ENCODE peak calls at places on chromosome 20, in ten cellular contexts. O, G, L, B, N, I, H, W, E and Y are unnamed samples.

GRCh38 chr20:41654884-41655283 is 36.7 kb upstream of the CHD6 start:
- DNase-seq in N (no peak), H (no peak), W (no peak), O (peak), I (no peak), G (no peak), B (peak), E (no peak), L (no peak), Y (no peak)

GRCh38 chr20:40435146-40435545 is 253.9 kb downstream of the MAFB start:
- DNase-seq in N (no peak), W (no peak), L (no peak), G (no peak), I (no peak), E (no peak), B (no peak), H (no peak), O (no peak), Y (no peak)

GRCh38 chr20:10671850-10672578 is 1.8 kb downstream of the JAG1 start:
- DNase-seq in O (peak), N (no peak), I (peak), B (no peak), G (peak), H (no peak), L (no peak), E (peak), W (peak), Y (no peak)

GRCh38 chr20:62364911-62365736 is 2.0 kb downstream of the LAMA5 start:
- DNase-seq in L (no peak), G (no peak), B (no peak), E (peak), H (no peak), I (no peak), O (peak), N (no peak), W (no peak), Y (no peak)

GRCh38 chr20:35306931-35307517 is 14.8 kb upstream of the FAM83C start:
- DNase-seq in E (no peak), I (peak), G (no peak), N (peak), L (no peak), H (no peak), W (peak), O (no peak), B (peak), Y (peak)

GRCh38 chr20:36773123-36773547 is 428 bp downstream of the DSN1 start:
- DNase-seq in E (no peak), N (no peak), L (no peak), O (no peak), W (no peak), H (no peak), I (no peak), B (no peak), G (no peak), Y (no peak)

GRCh38 chr20:23564927-23565326 is 3.4 kb downstream of the CST9L start:
- DNase-seq in G (no peak), W (no peak), I (no peak), L (no peak), O (no peak), N (no peak), E (no peak), B (no peak), H (no peak), Y (no peak)

GRCh38 chr20:23606652-23607049 is 934 bp upstream of the CST9 start:
- DNase-seq in E (peak), I (peak), L (peak), W (peak), H (no peak), O (peak), B (peak), N (peak), G (peak), Y (peak)

GRCh38 chr20:51383891-51384510 is 158.5 kb downstream of the NFATC2 start:
- DNase-seq in W (no peak), O (no peak), G (no peak), L (no peak), E (no peak), N (no peak), I (no peak), H (no peak), B (no peak), Y (no peak)

GRCh38 chr20:1800777-1801176 is 94.4 kb upstream of the SIRPA start:
- DNase-seq in N (peak), W (no peak), I (no peak), E (no peak), G (no peak), L (no peak), H (no peak), O (no peak), B (no peak), Y (no peak)

GRCh38 chr20:19435820-19436219 is 223.4 kb downstream of the SLC24A3 start:
- DNase-seq in I (no peak), B (no peak), E (no peak), H (no peak), G (no peak), W (no peak), L (no peak), N (no peak), O (no peak), Y (no peak)

GRCh38 chr20:58331961-58332551 is 22.5 kb downstream of the RAB22A start:
- DNase-seq in N (no peak), I (no peak), L (no peak), B (no peak), E (no peak), H (no peak), O (no peak), W (no peak), G (no peak), Y (no peak)

GRCh38 chr20:53658973-53659372 is 65.3 kb upstream of the ZNF217 start:
- DNase-seq in E (peak), B (peak), I (no peak), O (no peak), N (no peak), H (no peak), W (no peak), L (no peak), G (no peak), Y (no peak)

GRCh38 chr20:19501476-19502115 is 256.5 kb upstream of the RIN2 start:
- DNase-seq in L (no peak), W (no peak), O (no peak), E (no peak), H (no peak), B (no peak), G (no peak), N (no peak), I (no peak), Y (no peak)

GRCh38 chr20:47502801-47503239 is 1.1 kb downstream of the NCOA3 start:
- DNase-seq in B (peak), H (no peak), E (no peak), L (peak), O (no peak), W (peak), I (no peak), N (peak), G (no peak), Y (peak)

GRCh38 chr20:51470521-51470875 is 72.0 kb downstream of the NFATC2 start:
- DNase-seq in H (no peak), W (no peak), N (no peak), O (no peak), L (no peak), B (no peak), G (no peak), E (no peak), I (no peak), Y (no peak)

GRCh38 chr20:58003525-58003924 is 224.9 kb downstream of the ANKRD60 start:
- DNase-seq in O (no peak), G (no peak), E (no peak), L (no peak), N (no peak), W (peak), I (no peak), H (no peak), B (no peak), Y (no peak)

GRCh38 chr20:278607-279571 is 11.7 kb downstream of the C20orf96 start:
- DNase-seq in H (no peak), G (no peak), B (peak), O (no peak), N (no peak), I (no peak), L (no peak), E (peak), W (no peak), Y (no peak)

GRCh38 chr20:35695978-35696377 is 3.2 kb downstream of the NFS1 start:
- DNase-seq in E (no peak), W (no peak), H (no peak), O (no peak), L (no peak), G (no peak), B (no peak), I (no peak), N (no peak), Y (no peak)

GRCh38 chr20:52972965-52973819 is 1.0 kb downstream of the TSHZ2 start:
- DNase-seq in L (peak), B (no peak), N (no peak), G (no peak), I (no peak), O (peak), H (no peak), W (peak), E (peak), Y (no peak)

GRCh38 chr20:20744170-20744725 is 31.8 kb upstream of the RALGAPA2 start:
- DNase-seq in N (no peak), H (no peak), G (no peak), O (no peak), I (no peak), E (no peak), W (no peak), B (no peak), L (no peak), Y (peak)

GRCh38 chr20:51651921-51652549 is 109.5 kb upstream of the NFATC2 start:
- DNase-seq in E (no peak), L (no peak), I (no peak), H (no peak), W (no peak), N (no peak), B (no peak), G (no peak), O (no peak), Y (no peak)

GRCh38 chr20:58649288-58650180 is 1.5 kb upstream of the STX16 start:
- DNase-seq in G (no peak), I (peak), E (peak), O (no peak), N (no peak), L (peak), H (no peak), W (peak), B (no peak), Y (no peak)

GRCh38 chr20:23668477-23668951 is 20.3 kb downstream of the CST4 start:
- DNase-seq in I (peak), H (no peak), N (peak), B (peak), L (no peak), E (peak), O (peak), W (peak), G (no peak), Y (peak)

GRCh38 chr20:57938158-57939108 is 228.6 kb upstream of the PMEPA1 start:
- DNase-seq in E (no peak), W (no peak), G (no peak), L (no peak), B (no peak), H (no peak), O (peak), N (no peak), I (no peak), Y (no peak)

GRCh38 chr20:10652660-10653191 is 21.1 kb downstream of the JAG1 start:
- DNase-seq in W (no peak), G (no peak), O (no peak), E (no peak), B (no peak), L (no peak), H (no peak), N (no peak), I (no peak), Y (peak)

GRCh38 chr20:24683676-24684075 is 214.2 kb downstream of the SYNDIG1 start:
- DNase-seq in H (no peak), O (no peak), B (peak), L (no peak), N (no peak), I (no peak), E (no peak), G (no peak), W (no peak), Y (no peak)

GRCh38 chr20:10319855-10320254 is 101.2 kb downstream of the SNAP25 start:
- DNase-seq in H (no peak), I (no peak), O (no peak), G (no peak), W (no peak), B (no peak), N (peak), E (no peak), L (no peak), Y (no peak)

GRCh38 chr20:47993035-47993755 is 207.9 kb upstream of the SULF2 start:
- DNase-seq in O (no peak), G (no peak), I (no peak), N (no peak), H (no peak), B (peak), E (no peak), W (no peak), L (no peak), Y (no peak)

GRCh38 chr20:52596261-52596660 is 375.9 kb upstream of the TSHZ2 start:
- DNase-seq in I (no peak), H (no peak), N (no peak), G (no peak), E (no peak), O (no peak), W (no peak), L (no peak), B (no peak), Y (no peak)

GRCh38 chr20:25038591-25039015 is 19.3 kb downstream of the ACSS1 start:
- DNase-seq in W (no peak), N (no peak), B (no peak), O (no peak), I (no peak), H (no peak), G (no peak), E (no peak), L (no peak), Y (no peak)

GRCh38 chr20:15637971-15638754 is 935.1 kb downstream of the KIF16B start:
- DNase-seq in I (no peak), L (no peak), B (no peak), G (no peak), N (peak), O (no peak), E (no peak), W (no peak), H (no peak), Y (no peak)

GRCh38 chr20:41352106-41352505 is 11.5 kb downstream of the LPIN3 start:
- DNase-seq in L (no peak), H (no peak), N (no peak), B (no peak), E (no peak), W (no peak), I (no peak), G (no peak), O (no peak), Y (no peak)